ENCODE peak calls at places on chromosomes 11 and 22, in nine cellular contexts. R is right atrium auricular region, D is sigmoid colon, Q is IMR-90, J is colonic mucosa, X is fibroblast of mammary gland, U is kidney, Y is GM10248, F is cardiac fibroblast. T is an unnamed sample.

GRCh38 chr11:119975561-119976152 is 162.3 kb downstream of the TRIM29 start:
- DNase-seq in R (no peak), D (no peak), Y (no peak), U (no peak), F (no peak), Q (no peak), J (no peak), X (no peak), T (no peak)

GRCh38 chr11:3171931-3172560 is 6.9 kb upstream of the OSBPL5 start:
- DNase-seq in J (no peak), F (no peak), D (no peak), U (peak), X (no peak), Y (no peak), Q (no peak), R (no peak), T (no peak)

GRCh38 chr11:17314232-17314547 is 37.4 kb upstream of the NCR3LG1 start:
- DNase-seq in D (no peak), F (peak), Y (no peak), X (peak), J (no peak), R (no peak), Q (peak), U (no peak), T (no peak)

GRCh38 chr11:9689721-9690120 is 25.8 kb downstream of the SWAP70 start:
- DNase-seq in Y (no peak), R (no peak), Q (no peak), J (no peak), U (no peak), F (peak), D (no peak), X (peak), T (no peak)

GRCh38 chr11:13338437-13339069 is 61.0 kb downstream of the BMAL1 start:
- DNase-seq in U (no peak), X (peak), R (no peak), D (no peak), F (peak), J (no peak), Q (peak), Y (no peak), T (no peak)

GRCh38 chr11:114893329-114893728 is 215.0 kb downstream of the NXPE2 start:
- DNase-seq in U (no peak), D (no peak), R (no peak), X (no peak), F (no peak), J (no peak), Q (no peak), Y (no peak), T (no peak)

GRCh38 chr11:27174026-27174425 is 133.4 kb downstream of the BBOX1 start:
- DNase-seq in U (no peak), Y (no peak), R (no peak), F (no peak), Q (no peak), D (no peak), J (no peak), X (no peak), T (no peak)

GRCh38 chr11:119537641-119538253 is 114.8 kb upstream of the THY1 start:
- DNase-seq in F (no peak), D (no peak), R (no peak), J (no peak), Q (no peak), Y (no peak), X (no peak), U (no peak), T (no peak)

GRCh38 chr22:48299801-48300200 is 1527.9 kb downstream of the BRD1 start:
- DNase-seq in X (no peak), F (no peak), R (peak), D (no peak), U (no peak), J (no peak), Q (no peak), Y (no peak), T (no peak)

GRCh38 chr11:126645206-126645605 is 289.7 kb downstream of the ST3GAL4 start:
- DNase-seq in Y (no peak), J (no peak), U (no peak), X (no peak), Q (no peak), R (no peak), F (no peak), D (no peak), T (no peak)

GRCh38 chr11:92955900-92956299 is 13.6 kb upstream of the MTNR1B start:
- DNase-seq in U (no peak), D (no peak), X (no peak), R (no peak), F (no peak), J (no peak), Y (no peak), Q (no peak), T (no peak)

GRCh38 chr11:13717331-13717730 is 48.9 kb downstream of the FAR1 start:
- DNase-seq in X (peak), U (no peak), F (peak), D (no peak), Q (peak), R (no peak), J (no peak), Y (no peak), T (no peak)

GRCh38 chr11:67576742-67577475 is 6.7 kb upstream of the GSTP1 start:
- DNase-seq in F (no peak), Q (no peak), Y (no peak), R (no peak), D (no peak), J (no peak), X (no peak), U (no peak), T (no peak)

GRCh38 chr11:131767421-131767820 is 397.0 kb downstream of the NTM start:
- DNase-seq in D (no peak), R (no peak), F (peak), X (peak), Y (no peak), U (no peak), Q (peak), J (no peak), T (no peak)

GRCh38 chr11:118310781-118311485 is 6.4 kb downstream of the CD3E start:
- DNase-seq in F (no peak), J (no peak), X (no peak), Q (no peak), Y (no peak), U (no peak), R (no peak), D (no peak), T (no peak)

GRCh38 chr22:45242778-45243191 is 2.1 kb upstream of the KIAA0930 start:
- DNase-seq in X (peak), Y (no peak), Q (no peak), D (no peak), U (peak), J (peak), F (peak), R (no peak), T (no peak)

GRCh38 chr22:36374603-36375024 is 13.2 kb downstream of the MYH9 start:
- DNase-seq in Q (peak), X (peak), R (no peak), J (no peak), U (peak), Y (no peak), F (peak), D (no peak), T (no peak)

GRCh38 chr11:87431386-87431785 is 393.7 kb downstream of the TMEM135 start:
- DNase-seq in F (no peak), U (no peak), R (no peak), D (no peak), J (no peak), X (no peak), Q (no peak), Y (no peak), T (no peak)

GRCh38 chr11:72569966-72570892 is 104.0 kb downstream of the PDE2A start:
- DNase-seq in R (no peak), U (no peak), J (no peak), Q (peak), D (no peak), X (peak), Y (no peak), F (peak), T (no peak)

GRCh38 chr11:255176-255575 is 18.4 kb downstream of the PSMD13 start:
- DNase-seq in U (no peak), J (no peak), X (peak), F (peak), D (no peak), R (no peak), Y (no peak), Q (peak), T (no peak)

GRCh38 chr11:121696947-121697346 is 244.2 kb upstream of the SORL1-AS1 start:
- DNase-seq in F (no peak), Y (no peak), Q (no peak), X (no peak), J (no peak), U (no peak), R (no peak), D (no peak), T (no peak)

GRCh38 chr11:120547871-120548681 is 36.5 kb downstream of the GRIK4 start:
- DNase-seq in R (peak), U (peak), X (peak), F (peak), Q (peak), D (peak), Y (no peak), J (peak), T (no peak)

GRCh38 chr11:104968856-104969776 is 742 bp upstream of the CASP4 start:
- DNase-seq in U (peak), J (peak), Y (no peak), X (peak), R (peak), F (peak), Q (peak), D (no peak), T (no peak)

DNA sequence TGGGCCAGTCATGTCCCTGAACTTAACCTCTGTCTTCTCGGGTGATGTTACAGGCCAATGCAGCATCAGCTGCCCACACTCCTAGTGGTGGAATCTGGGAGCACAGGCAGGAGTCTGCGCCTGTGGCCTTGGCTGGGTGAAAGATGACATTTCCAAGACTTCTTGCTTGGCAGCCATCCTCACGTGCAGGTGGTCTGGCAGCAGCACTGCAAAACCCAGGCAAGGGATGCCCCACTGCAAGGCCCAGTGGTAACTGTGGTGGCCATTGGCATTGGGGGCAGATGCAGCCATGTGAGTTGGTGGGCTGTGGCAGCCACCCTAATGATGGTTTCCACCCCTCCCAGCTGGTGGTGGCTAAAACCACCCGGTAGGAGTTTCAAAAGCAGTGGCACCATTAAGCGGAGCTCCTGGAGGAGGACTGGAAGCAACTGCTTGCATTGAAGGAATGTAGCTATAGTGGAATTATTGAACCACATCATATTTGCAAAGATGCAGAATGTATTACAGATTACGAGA is 120.5 kb upstream of the TOP3B start:
- DNase-seq in X (peak), D (no peak), Q (no peak), J (no peak), U (no peak), Y (no peak), R (peak), F (peak), T (peak)
- TF ChIP-seq CTCF in X (peak), D (no peak), Q (peak), J (peak), U (peak), Y (peak), R (no peak), F (peak), T (peak)

GRCh38 chr11:103541186-103541795 is 432.1 kb downstream of the DYNC2H1 start:
- DNase-seq in J (no peak), Y (no peak), F (no peak), X (peak), U (no peak), D (no peak), R (no peak), Q (no peak), T (no peak)

GRCh38 chr11:103536335-103536722 is 427.1 kb downstream of the DYNC2H1 start:
- DNase-seq in F (no peak), J (no peak), D (no peak), X (no peak), Y (no peak), R (no peak), Q (no peak), U (peak), T (no peak)

GRCh38 chr11:103539166-103539565 is 429.9 kb downstream of the DYNC2H1 start:
- DNase-seq in Q (no peak), X (no peak), U (no peak), Y (no peak), F (no peak), D (no peak), R (no peak), J (no peak), T (no peak)

GRCh38 chr11:103534959-103535358 is 425.7 kb downstream of the DYNC2H1 start:
- DNase-seq in R (no peak), Q (no peak), D (no peak), Y (no peak), J (no peak), F (no peak), X (no peak), U (no peak), T (no peak)

GRCh38 chr11:103537904-103538502 is 428.8 kb downstream of the DYNC2H1 start:
- DNase-seq in Q (peak), J (no peak), Y (no peak), D (no peak), F (peak), U (no peak), R (no peak), X (peak), T (peak)
- TF ChIP-seq CTCF in Q (peak), J (no peak), Y (peak), D (no peak), F (peak), U (peak), R (peak), X (peak), T (peak)

DNA sequence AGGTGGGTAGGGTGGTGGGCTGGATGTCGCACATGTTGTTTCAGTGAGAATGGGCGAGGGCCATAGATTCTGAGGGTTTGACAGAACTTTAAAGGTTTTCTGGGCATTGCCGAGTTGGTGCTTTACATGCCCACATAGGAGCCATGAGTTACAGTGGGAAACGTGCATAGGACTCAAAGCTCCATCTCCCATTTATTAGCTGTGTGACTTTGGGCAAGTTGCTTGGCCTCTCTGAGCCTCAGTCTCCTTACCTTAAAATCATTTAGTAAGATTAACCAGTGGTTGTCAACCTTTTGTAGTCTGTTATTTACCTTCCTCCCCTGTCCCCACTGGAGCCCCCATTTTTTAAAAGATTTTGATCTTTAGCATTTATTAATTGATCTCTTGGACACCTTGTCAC is 67.4 kb downstream of the SYT13 start:
- DNase-seq in Y (no peak), Q (no peak), F (no peak), R (no peak), D (no peak), J (no peak), U (no peak), X (no peak), T (no peak)
- TF ChIP-seq CTCF in Y (no peak), Q (no peak), F (no peak), R (no peak), D (no peak), J (no peak), U (no peak), X (no peak), T (no peak)

DNA sequence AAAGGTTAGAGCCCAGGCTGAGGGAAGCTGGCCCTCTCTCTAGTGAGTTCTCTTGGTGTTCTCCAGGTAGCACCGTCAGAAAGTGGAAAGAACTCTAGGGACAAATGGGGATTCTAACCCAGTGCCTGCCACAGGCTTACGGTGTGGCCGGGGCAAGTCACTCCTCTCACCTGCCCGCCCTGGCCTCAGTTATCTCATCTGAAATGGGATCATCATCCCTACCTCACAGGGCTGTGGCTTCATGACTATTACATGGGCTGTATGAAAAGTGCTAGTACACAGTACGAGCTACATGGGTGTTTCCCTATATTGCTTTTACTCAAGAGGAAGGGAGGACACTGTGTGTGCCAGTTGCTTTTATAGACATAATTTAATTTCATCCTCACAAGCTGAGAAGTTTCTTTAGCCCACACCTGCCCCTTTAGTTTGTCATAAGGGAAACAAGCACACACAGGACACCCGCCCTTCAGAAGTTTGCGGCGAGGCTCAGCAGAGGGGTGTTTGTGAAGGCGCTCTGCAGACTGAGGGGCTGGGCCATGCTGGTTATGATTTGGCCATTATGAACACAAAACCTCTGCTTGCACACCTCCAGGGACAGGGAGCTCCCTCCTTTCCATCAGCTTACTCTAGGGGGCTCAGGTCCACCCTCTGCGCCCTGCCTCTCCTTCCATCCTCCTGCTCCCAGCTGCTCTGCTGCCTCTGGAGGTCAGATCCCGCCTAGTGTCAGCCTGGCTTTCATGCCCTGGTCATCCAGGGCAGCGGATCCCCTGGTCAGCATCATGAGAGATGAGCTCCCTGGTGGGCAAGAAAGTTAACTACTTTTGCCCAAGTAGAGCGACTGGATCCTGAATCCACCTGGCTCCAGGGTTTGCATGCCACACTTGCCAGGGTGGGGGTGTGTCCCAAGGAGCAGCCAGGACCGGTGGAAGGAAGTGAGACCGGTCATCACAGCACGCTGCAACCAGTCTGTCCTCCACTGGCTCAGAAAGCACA is 1.2 kb downstream of the KLHL35 start:
- DNase-seq in R (no peak), F (no peak), D (no peak), Q (no peak), X (no peak), U (no peak), Y (no peak), J (peak), T (peak)
- TF ChIP-seq CTCF in R (no peak), F (no peak), D (no peak), Q (no peak), X (no peak), U (no peak), Y (no peak), J (no peak), T (peak)

GRCh38 chr11:35126000-35126878 is 12.7 kb upstream of the CD44 start:
- DNase-seq in R (no peak), U (no peak), Q (no peak), Y (peak), J (no peak), X (no peak), D (no peak), F (no peak), T (no peak)
- TF ChIP-seq CTCF in R (no peak), U (no peak), Q (no peak), Y (no peak), J (no peak), X (no peak), D (no peak), F (no peak), T (no peak)

DNA sequence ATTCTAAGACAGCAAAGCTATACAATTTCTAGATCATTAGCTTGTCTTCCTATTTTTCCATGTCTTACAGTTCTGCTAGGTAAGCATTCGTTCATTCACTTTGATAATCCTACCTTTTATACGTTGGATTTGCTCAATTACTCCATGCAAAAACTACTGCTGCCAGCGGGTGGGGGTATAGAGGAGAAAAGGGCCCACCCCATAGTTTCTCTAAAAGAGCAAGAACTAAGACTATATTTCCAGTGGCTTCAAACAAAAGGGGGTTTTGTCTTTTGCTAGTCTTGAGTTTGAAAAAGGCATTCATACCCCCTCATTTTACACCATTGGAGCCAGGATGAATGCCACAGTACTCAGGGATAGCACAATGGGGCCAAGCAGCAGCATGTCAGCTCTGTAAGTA is 155.7 kb downstream of the WT1 start:
- DNase-seq in U (no peak), F (no peak), Q (no peak), J (no peak), Y (no peak), D (no peak), R (no peak), X (no peak), T (peak)
- TF ChIP-seq CTCF in U (no peak), F (peak), Q (no peak), J (no peak), Y (no peak), D (no peak), R (no peak), X (no peak), T (peak)

GRCh38 chr11:8532475-8532874 is 61.6 kb downstream of the STK33 start:
- DNase-seq in Q (no peak), X (no peak), D (no peak), R (no peak), Y (peak), U (no peak), F (no peak), J (no peak), T (no peak)

GRCh38 chr11:8531312-8531711 is 62.7 kb downstream of the STK33 start:
- DNase-seq in J (no peak), Q (no peak), U (no peak), Y (no peak), R (no peak), X (peak), D (no peak), F (no peak), T (no peak)

GRCh38 chr11:8527939-8528338 is 66.1 kb downstream of the STK33 start:
- DNase-seq in R (no peak), U (no peak), Y (no peak), D (no peak), J (no peak), F (no peak), X (no peak), Q (no peak), T (no peak)

GRCh38 chr11:8531982-8532381 is 62.0 kb downstream of the STK33 start:
- DNase-seq in Q (no peak), J (no peak), F (no peak), D (no peak), Y (peak), R (no peak), U (no peak), X (no peak), T (no peak)

DNA sequence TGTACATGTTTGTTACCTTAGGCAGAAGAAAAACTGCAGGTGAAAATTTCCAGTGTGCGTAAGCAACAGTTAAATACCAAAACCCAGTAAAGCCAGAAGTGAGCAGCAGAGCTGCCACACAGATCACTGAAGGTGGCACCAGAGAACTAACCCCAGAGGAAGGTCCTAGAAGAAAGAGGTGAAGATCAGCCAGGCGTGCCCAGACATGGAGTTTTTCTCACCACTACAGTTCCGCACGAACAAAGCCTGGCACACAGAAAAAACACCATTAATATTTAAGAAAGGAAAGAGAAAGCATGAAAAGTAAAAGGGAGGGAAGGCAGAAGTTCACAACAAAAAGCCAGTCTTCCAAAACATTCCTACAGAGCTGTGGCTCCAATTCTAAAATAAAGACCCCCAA is 60.7 kb downstream of the STK33 start:
- DNase-seq in Q (no peak), X (no peak), Y (peak), D (no peak), R (no peak), F (no peak), J (no peak), U (no peak), T (no peak)
- TF ChIP-seq CTCF in Q (no peak), X (no peak), Y (peak), D (no peak), R (no peak), F (no peak), J (no peak), U (no peak), T (no peak)

GRCh38 chr22:38260760-38261477 is 11.9 kb downstream of the TMEM184B start:
- DNase-seq in D (no peak), U (no peak), J (no peak), Q (peak), X (peak), R (no peak), F (no peak), Y (no peak), T (no peak)
- TF ChIP-seq CTCF in D (peak), U (no peak), J (no peak), Q (peak), X (peak), R (peak), F (no peak), Y (peak), T (no peak)

GRCh38 chr11:68610452-68611116 is 73.8 kb upstream of the GAL start:
- DNase-seq in X (peak), D (no peak), Q (peak), R (no peak), F (peak), Y (no peak), U (no peak), J (no peak), T (no peak)
- TF ChIP-seq CTCF in X (peak), D (no peak), Q (peak), R (peak), F (peak), Y (peak), U (peak), J (no peak), T (no peak)